ENCODE peak calls at places on chromosome 3, in five cellular contexts. M is activated B cell treated with CpG ODN at 0.5 μM for 24 hours, H is cardiac muscle cell, T is fibroblast of villous mesenchyme, J is WTC11. B is an unnamed sample.

GRCh38 chr3:54358969-54359648 is 236.8 kb downstream of the CACNA2D3 start:
- DNase-seq in H (no peak), T (no peak), M (no peak), J (no peak), B (no peak)

GRCh38 chr3:177705976-177706866 is 508.9 kb upstream of the TBL1XR1 start:
- DNase-seq in T (no peak), M (no peak), J (no peak), H (peak), B (no peak)

GRCh38 chr3:133997871-133998635 is 31.7 kb downstream of the SLCO2A1 start:
- DNase-seq in T (no peak), H (no peak), M (no peak), J (no peak), B (no peak)

GRCh38 chr3:112463250-112463649 is 36.0 kb downstream of the BTLA start:
- DNase-seq in J (no peak), M (no peak), T (no peak), H (no peak), B (no peak)

GRCh38 chr3:138180375-138181029 is 5.8 kb upstream of the DBR1 start:
- DNase-seq in H (peak), M (no peak), T (peak), J (no peak), B (peak)

GRCh38 chr3:16890605-16891333 is 6.0 kb downstream of the PLCL2 start:
- DNase-seq in J (no peak), M (no peak), H (no peak), T (no peak), B (no peak)

GRCh38 chr3:127087441-127087840 is 104.5 kb downstream of the PLXNA1 start:
- DNase-seq in M (no peak), T (no peak), H (no peak), J (no peak), B (no peak)

GRCh38 chr3:165713479-165713878 is 123.7 kb downstream of the BCHE start:
- DNase-seq in J (no peak), T (no peak), M (no peak), H (no peak), B (no peak)

GRCh38 chr3:64617610-64618009 is 70.2 kb downstream of the ADAMTS9 start:
- DNase-seq in M (no peak), H (no peak), T (no peak), J (no peak), B (no peak)

GRCh38 chr3:67947808-67948508 is 293.5 kb upstream of the SUCLG2 start:
- DNase-seq in H (no peak), T (peak), J (peak), M (no peak), B (no peak)

GRCh38 chr3:132912416-132912753 is 125.8 kb upstream of the TMEM108 start:
- DNase-seq in T (no peak), M (no peak), H (no peak), J (no peak), B (no peak)

GRCh38 chr3:45817788-45818523 is 21.6 kb upstream of the SLC6A20 start:
- DNase-seq in H (peak), M (no peak), J (no peak), T (peak), B (no peak)

GRCh38 chr3:190840146-190840545 is 22.3 kb downstream of the GMNC start:
- DNase-seq in T (no peak), J (no peak), M (no peak), H (peak), B (no peak)

GRCh38 chr3:10925436-10926260 is 66.9 kb upstream of the SLC6A1 start:
- DNase-seq in T (no peak), J (no peak), H (no peak), M (no peak), B (no peak)

GRCh38 chr3:133258358-133258757 is 141.5 kb upstream of the BFSP2 start:
- DNase-seq in J (no peak), M (no peak), H (no peak), T (no peak), B (no peak)

GRCh38 chr3:172918568-172919296 is 168.2 kb downstream of the ECT2 start:
- DNase-seq in T (no peak), J (no peak), M (no peak), H (no peak), B (no peak)

GRCh38 chr3:98290916-98291315 is 8.6 kb downstream of the OR5H2 start:
- DNase-seq in T (no peak), J (no peak), M (no peak), H (no peak), B (no peak)

GRCh38 chr3:151724846-151725562 is 8.7 kb upstream of the AADACL2 start:
- DNase-seq in H (no peak), J (no peak), T (no peak), M (no peak), B (no peak)

GRCh38 chr3:169497567-169498257 is 165.8 kb downstream of the MECOM start:
- DNase-seq in T (no peak), J (no peak), H (peak), M (no peak), B (no peak)

GRCh38 chr3:55619186-55619808 is 132.2 kb upstream of the WNT5A start:
- DNase-seq in T (no peak), M (no peak), J (no peak), H (no peak), B (no peak)

GRCh38 chr3:138726966-138727365 is 107.8 kb downstream of the PIK3CB start:
- DNase-seq in T (no peak), H (peak), J (no peak), M (no peak), B (peak)

GRCh38 chr3:179000144-179000543 is 71.5 kb downstream of the ZMAT3 start:
- DNase-seq in T (peak), M (no peak), H (no peak), J (no peak), B (no peak)

GRCh38 chr3:23159929-23160328 is 43.2 kb upstream of the UBE2E2 start:
- DNase-seq in H (peak), M (no peak), J (no peak), T (peak), B (no peak)

GRCh38 chr3:150761831-150762661 is 923 bp downstream of the SIAH2 start:
- DNase-seq in M (peak), J (peak), T (peak), H (peak), B (peak)

GRCh38 chr3:8769088-8769822 is at the start of gene OXTR:
- DNase-seq in M (peak), J (peak), T (peak), H (peak), B (peak)

GRCh38 chr3:90015688-90016356 is 908.4 kb downstream of the EPHA3 start:
- DNase-seq in J (no peak), H (peak), M (no peak), T (peak), B (peak)

GRCh38 chr3:13483286-13483685 is 3.2 kb downstream of the HDAC11 start:
- DNase-seq in T (no peak), H (no peak), M (no peak), J (peak), B (no peak)

GRCh38 chr3:9339750-9340449 is 23.0 kb upstream of the THUMPD3 start:
- DNase-seq in T (peak), H (no peak), J (no peak), M (no peak), B (no peak)

GRCh38 chr3:111899966-111900365 is 40.9 kb downstream of the PHLDB2 start:
- DNase-seq in H (no peak), T (no peak), M (no peak), J (no peak), B (no peak)

GRCh38 chr3:125300416-125300815 is 74.7 kb downstream of the ZNF148 start:
- DNase-seq in J (no peak), M (no peak), T (peak), H (peak), B (no peak)

GRCh38 chr3:72836923-72837322 is 11.3 kb downstream of the SHQ1 start:
- DNase-seq in H (no peak), J (no peak), M (no peak), T (no peak), B (no peak)

GRCh38 chr3:132285620-132285945 is 31.6 kb upstream of the ACP3 start:
- DNase-seq in J (no peak), M (no peak), H (peak), T (no peak), B (no peak)

GRCh38 chr3:4983739-4984510 is 4.7 kb downstream of the BHLHE40 start:
- DNase-seq in J (no peak), H (peak), T (peak), M (peak), B (peak)

GRCh38 chr3:4982773-4983738 is 3.8 kb downstream of the BHLHE40 start:
- DNase-seq in H (no peak), M (no peak), J (no peak), T (peak), B (no peak)

GRCh38 chr3:4981160-4981687 is 2.0 kb downstream of the BHLHE40 start:
- DNase-seq in T (no peak), H (peak), J (no peak), M (no peak), B (no peak)

GRCh38 chr3:4980229-4981159 is 1.3 kb downstream of the BHLHE40 start:
- DNase-seq in H (peak), T (peak), M (peak), J (peak), B (peak)

GRCh38 chr3:4981688-4982494 is 2.7 kb downstream of the BHLHE40 start:
- DNase-seq in J (no peak), M (no peak), T (peak), H (peak), B (no peak)
- TF ChIP-seq CTCF in J (no peak), M (no peak), T (peak), H (peak), B (peak)

DNA sequence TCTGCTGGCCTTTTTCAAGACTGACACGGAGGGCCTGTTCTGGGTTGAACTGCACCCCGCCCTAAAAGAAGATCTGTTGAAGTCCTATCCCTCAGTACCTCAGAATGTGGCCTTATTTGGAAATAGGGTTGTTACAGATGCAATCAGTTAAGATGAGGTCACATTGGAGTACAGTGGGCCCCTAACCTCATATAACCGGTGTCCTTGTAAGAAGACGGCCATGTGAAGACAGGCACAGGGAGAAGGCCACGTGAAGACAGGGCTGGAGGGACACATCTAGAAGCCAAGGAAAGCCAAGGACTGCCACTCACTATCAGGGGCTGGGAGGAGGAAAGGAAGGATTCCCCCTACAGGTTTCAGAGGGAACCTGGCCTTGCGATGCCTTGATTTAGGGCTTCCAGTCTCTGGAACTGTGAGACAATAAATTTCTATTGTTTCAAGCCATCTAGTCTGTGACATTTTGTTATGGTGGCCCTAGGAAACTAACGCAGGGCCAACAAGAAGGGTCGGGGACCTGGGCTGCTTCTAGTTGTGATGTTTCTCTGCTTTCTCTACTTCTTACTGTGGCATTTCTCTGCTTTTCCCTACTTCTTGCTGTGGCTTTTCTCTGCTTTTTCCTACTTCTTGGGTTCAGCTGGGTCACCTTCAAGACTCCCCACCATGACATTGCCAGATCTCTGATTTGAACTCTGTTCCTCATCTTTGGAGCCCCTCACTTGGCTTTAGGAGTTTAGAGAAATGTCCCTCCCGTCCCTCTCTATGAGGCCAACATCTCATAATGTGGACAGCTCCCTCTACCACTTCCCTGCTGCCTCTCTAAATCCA is 4.8 kb upstream of the CCDC174 start:
- DNase-seq in M (no peak), T (no peak), H (no peak), J (no peak), B (no peak)
- TF ChIP-seq CTCF in M (no peak), T (peak), H (peak), J (no peak), B (no peak)

GRCh38 chr3:26280517-26280916 is 342.1 kb upstream of the LRRC3B start:
- DNase-seq in H (no peak), M (no peak), T (no peak), J (no peak), B (no peak)
- TF ChIP-seq CTCF in H (no peak), M (no peak), T (no peak), J (peak), B (peak)

GRCh38 chr3:78645628-78646310 is 1122.0 kb downstream of the ROBO1 start:
- DNase-seq in J (no peak), H (peak), M (no peak), T (peak), B (peak)
- TF ChIP-seq CTCF in J (peak), H (peak), M (peak), T (peak), B (peak)